ENCODE peak calls at places on chromosome 18, in ten cellular contexts. M is caudate nucleus; R is M059J; H is MV-4-11; F is activated CD4-positive, alpha-beta T cell treated with anti-CD3 and anti-CD28 coated beads, Interleukin-2, amount 50 U/mL, for 4 hours; T is heart right ventricle; O is amniotic epithelial cell; Q is ecto neural progenitor cell; Z is dorsolateral prefrontal cortex; P is Calu3. W is an unnamed sample.
A peak's percentile ranks its signal among the peaks of the same experiment; 100 is the strongest.

GRCh38 chr18:23619388-23619873 is 33.1 kb upstream of the NPC1 start:
- DNase-seq in M (no peak), R (peak; percentile 35), H (no peak), F (peak; percentile 1), T (peak; percentile 35), O (peak; percentile 21), Q (peak; percentile 61), Z (peak; percentile 36), P (no peak), W (peak; percentile 6)

GRCh38 chr18:46001074-46001473 is 33.9 kb upstream of the EPG5 start:
- DNase-seq in M (no peak), R (no peak), H (no peak), F (no peak), T (no peak), O (no peak), Q (no peak), Z (no peak), P (no peak), W (no peak)

GRCh38 chr18:24427484-24427883 is 1.0 kb downstream of the IMPACT start:
- DNase-seq in M (no peak), R (peak; percentile 32), H (peak; percentile 13), F (no peak), T (no peak), O (peak; percentile 37), Q (no peak), Z (no peak), P (peak; percentile 9), W (peak; percentile 9)

GRCh38 chr18:183769-184168 is 25.4 kb downstream of the USP14 start:
- DNase-seq in M (no peak), R (peak; percentile 3), H (no peak), F (no peak), T (no peak), O (peak; percentile 4), Q (no peak), Z (no peak), P (no peak), W (no peak)

GRCh38 chr18:44320619-44321460 is 359.8 kb upstream of the SETBP1 start:
- DNase-seq in M (no peak), R (no peak), H (no peak), F (no peak), T (no peak), O (no peak), Q (no peak), Z (no peak), P (no peak), W (no peak)

GRCh38 chr18:8610442-8610801 is 1.2 kb downstream of the RAB12 start:
- DNase-seq in M (no peak), R (peak; percentile 43), H (no peak), F (no peak), T (no peak), O (peak; percentile 42), Q (no peak), Z (no peak), P (no peak), W (no peak)

GRCh38 chr18:49626842-49627360 is 65.0 kb downstream of the LIPG start:
- DNase-seq in M (no peak), R (no peak), H (no peak), F (no peak), T (no peak), O (no peak), Q (peak; percentile 34), Z (no peak), P (no peak), W (no peak)

GRCh38 chr18:76672627-76673026 is 149.7 kb upstream of the ZNF236 start:
- DNase-seq in M (no peak), R (peak; percentile 17), H (no peak), F (no peak), T (no peak), O (peak; percentile 89), Q (no peak), Z (no peak), P (no peak), W (peak; percentile 67)

GRCh38 chr18:45478889-45479288 is 136.4 kb upstream of the SLC14A2 start:
- DNase-seq in M (no peak), R (no peak), H (no peak), F (no peak), T (no peak), O (no peak), Q (no peak), Z (no peak), P (no peak), W (no peak)

GRCh38 chr18:74476154-74476553 is 19.0 kb upstream of the DIPK1C start:
- DNase-seq in M (peak; percentile 13), R (no peak), H (no peak), F (no peak), T (peak; percentile 42), O (peak; percentile 6), Q (peak; percentile 70), Z (peak; percentile 67), P (no peak), W (peak; percentile 19)

GRCh38 chr18:9017900-9018217 is 84.6 kb upstream of the NDUFV2 start:
- DNase-seq in M (no peak), R (no peak), H (peak; percentile 61), F (no peak), T (no peak), O (peak; percentile 34), Q (no peak), Z (no peak), P (no peak), W (peak; percentile 66)

GRCh38 chr18:50720281-50720680 is 99.5 kb downstream of the MRO start:
- DNase-seq in M (no peak), R (no peak), H (no peak), F (no peak), T (no peak), O (no peak), Q (no peak), Z (no peak), P (no peak), W (no peak)

GRCh38 chr18:48817021-48817461 is 133.7 kb downstream of the SMAD7 start:
- DNase-seq in M (no peak), R (no peak), H (no peak), F (no peak), T (no peak), O (no peak), Q (peak; percentile 37), Z (no peak), P (no peak), W (no peak)

GRCh38 chr18:48752478-48752877 is 198.3 kb downstream of the SMAD7 start:
- DNase-seq in M (no peak), R (no peak), H (no peak), F (no peak), T (no peak), O (no peak), Q (no peak), Z (no peak), P (no peak), W (peak; percentile 42)

GRCh38 chr18:21366896-21367295 is 124.9 kb downstream of the GREB1L start:
- DNase-seq in M (no peak), R (no peak), H (no peak), F (no peak), T (no peak), O (no peak), Q (peak; percentile 76), Z (no peak), P (no peak), W (no peak)

GRCh38 chr18:9968081-9968848 is 54.4 kb downstream of the VAPA start:
- DNase-seq in M (no peak), R (no peak), H (no peak), F (no peak), T (no peak), O (peak; percentile 35), Q (no peak), Z (no peak), P (no peak), W (no peak)

W was measured in Daoy.